ENCODE peak calls at places on chromosomes 3 and 15, in six cellular contexts. A, R, Y, P, G and I are unnamed samples.

GRCh38 chr3:53030864-53031445 is 14.9 kb downstream of the SFMBT1 start:
- DNase-seq in A (no peak), R (no peak), Y (no peak), P (no peak), G (no peak), I (no peak)

GRCh38 chr3:171646357-171647133 is 163.7 kb downstream of the PLD1 start:
- DNase-seq in A (peak), R (no peak), Y (peak), P (no peak), G (no peak), I (peak)

GRCh38 chr3:139982404-139982803 is 47.4 kb downstream of the CLSTN2 start:
- DNase-seq in A (no peak), R (no peak), Y (no peak), P (no peak), G (no peak), I (no peak)

GRCh38 chr15:65925338-65925737 is 56.0 kb downstream of the RAB11A start:
- DNase-seq in A (no peak), R (no peak), Y (peak), P (no peak), G (no peak), I (no peak)

GRCh38 chr3:8760506-8760905 is 8.9 kb downstream of the OXTR start:
- DNase-seq in A (no peak), R (no peak), Y (no peak), P (no peak), G (no peak), I (no peak)

GRCh38 chr3:170709046-170709445 is 123.2 kb upstream of the SLC7A14 start:
- DNase-seq in A (no peak), R (no peak), Y (no peak), P (no peak), G (no peak), I (no peak)

GRCh38 chr3:188937389-188937788 is 234.4 kb upstream of the TPRG1 start:
- DNase-seq in A (no peak), R (no peak), Y (no peak), P (no peak), G (no peak), I (no peak)

GRCh38 chr15:58442122-58442521 is 10.3 kb downstream of the LIPC start:
- DNase-seq in A (no peak), R (no peak), Y (no peak), P (no peak), G (no peak), I (no peak)

GRCh38 chr15:27587810-27588209 is 511.3 kb downstream of the OCA2 start:
- DNase-seq in A (no peak), R (peak), Y (peak), P (no peak), G (no peak), I (no peak)

GRCh38 chr15:101322849-101323477 is 27.9 kb upstream of the SNRPA1 start:
- DNase-seq in A (no peak), R (no peak), Y (no peak), P (peak), G (no peak), I (no peak)

GRCh38 chr3:148727242-148727641 is 29.5 kb downstream of the AGTR1 start:
- DNase-seq in A (no peak), R (peak), Y (no peak), P (no peak), G (no peak), I (peak)

GRCh38 chr3:9613349-9613748 is 36.0 kb upstream of the MTMR14 start:
- DNase-seq in A (no peak), R (no peak), Y (no peak), P (no peak), G (no peak), I (no peak)

GRCh38 chr3:114362815-114363214 is 69.0 kb downstream of the TIGIT start:
- DNase-seq in A (no peak), R (no peak), Y (no peak), P (no peak), G (no peak), I (peak)

GRCh38 chr3:58630081-58630709 is 36.4 kb downstream of the FAM3D start:
- DNase-seq in A (peak), R (peak), Y (peak), P (peak), G (peak), I (peak)

GRCh38 chr3:120093923-120094775 is at the start of gene GSK3B:
- DNase-seq in A (peak), R (peak), Y (peak), P (peak), G (peak), I (peak)

GRCh38 chr3:127096256-127097008 is 96.5 kb upstream of the PRR23E start:
- DNase-seq in A (no peak), R (no peak), Y (no peak), P (no peak), G (no peak), I (no peak)

GRCh38 chr15:89462198-89462912 is 34.0 kb downstream of the RHCG start:
- DNase-seq in A (no peak), R (peak), Y (peak), P (no peak), G (peak), I (peak)

GRCh38 chr3:64627042-64627441 is 60.8 kb downstream of the ADAMTS9 start:
- DNase-seq in A (no peak), R (no peak), Y (no peak), P (no peak), G (no peak), I (no peak)

GRCh38 chr15:70362911-70363310 is 265.2 kb upstream of the TLE3 start:
- DNase-seq in A (no peak), R (peak), Y (peak), P (no peak), G (no peak), I (no peak)

GRCh38 chr3:25355034-25355898 is 72.8 kb upstream of the RARB start:
- DNase-seq in A (no peak), R (no peak), Y (no peak), P (no peak), G (no peak), I (no peak)

GRCh38 chr15:78406016-78406590 is 31.9 kb upstream of the IREB2 start:
- DNase-seq in A (no peak), R (no peak), Y (no peak), P (no peak), G (no peak), I (no peak)

GRCh38 chr3:16262195-16262594 is 2.5 kb downstream of the DPH3 start:
- DNase-seq in A (no peak), R (no peak), Y (no peak), P (no peak), G (no peak), I (no peak)

GRCh38 chr3:16266714-16267113 is 1.7 kb downstream of the OXNAD1 start:
- DNase-seq in A (no peak), R (no peak), Y (no peak), P (no peak), G (no peak), I (no peak)

GRCh38 chr3:16265455-16265786 is 409 bp downstream of the OXNAD1 start:
- DNase-seq in A (no peak), R (no peak), Y (no peak), P (no peak), G (no peak), I (no peak)

GRCh38 chr3:16264174-16264707 is 502 bp downstream of the DPH3 start:
- DNase-seq in A (no peak), R (no peak), Y (peak), P (no peak), G (peak), I (no peak)

GRCh38 chr3:16264708-16265454 is at the start of the genes DPH3 and OXNAD1:
- DNase-seq in A (peak), R (peak), Y (peak), P (peak), G (peak), I (peak)
- TF ChIP-seq POLR2A in A (peak), R (peak), Y (peak), P (peak), G (peak), I (peak)

DNA sequence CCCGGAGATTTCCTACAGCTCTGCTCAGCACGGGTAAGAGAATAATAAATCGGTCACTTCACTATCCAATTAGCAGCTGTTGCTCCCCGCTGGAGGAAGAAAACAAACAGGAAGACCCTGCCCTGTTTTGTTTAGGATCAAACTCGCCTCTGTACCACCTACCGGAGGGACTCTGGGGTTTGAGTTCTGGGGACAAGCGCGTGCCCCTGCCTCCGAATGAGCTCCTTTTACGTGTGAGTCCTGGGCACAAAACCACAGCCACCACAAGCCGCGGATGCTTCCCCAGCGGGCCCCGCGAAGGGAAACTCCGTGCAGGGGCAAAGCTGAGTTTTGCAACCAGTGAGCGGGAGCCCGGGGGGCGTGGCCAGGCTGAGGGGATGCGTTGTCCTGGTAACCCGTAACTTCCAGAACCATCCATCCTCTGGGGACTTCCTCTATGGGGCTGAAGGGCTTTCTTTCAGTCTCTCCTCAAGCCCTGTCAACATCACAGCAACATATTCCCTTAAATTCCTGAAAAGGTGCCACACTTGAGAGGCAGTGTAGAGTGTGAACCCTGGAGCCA is 315.8 kb upstream of the PROK2 start:
- DNase-seq in A (peak), R (peak), Y (peak), P (no peak), G (peak), I (peak)
- TF ChIP-seq POLR2A in A (no peak), R (peak), Y (no peak), P (no peak), G (no peak), I (no peak)

DNA sequence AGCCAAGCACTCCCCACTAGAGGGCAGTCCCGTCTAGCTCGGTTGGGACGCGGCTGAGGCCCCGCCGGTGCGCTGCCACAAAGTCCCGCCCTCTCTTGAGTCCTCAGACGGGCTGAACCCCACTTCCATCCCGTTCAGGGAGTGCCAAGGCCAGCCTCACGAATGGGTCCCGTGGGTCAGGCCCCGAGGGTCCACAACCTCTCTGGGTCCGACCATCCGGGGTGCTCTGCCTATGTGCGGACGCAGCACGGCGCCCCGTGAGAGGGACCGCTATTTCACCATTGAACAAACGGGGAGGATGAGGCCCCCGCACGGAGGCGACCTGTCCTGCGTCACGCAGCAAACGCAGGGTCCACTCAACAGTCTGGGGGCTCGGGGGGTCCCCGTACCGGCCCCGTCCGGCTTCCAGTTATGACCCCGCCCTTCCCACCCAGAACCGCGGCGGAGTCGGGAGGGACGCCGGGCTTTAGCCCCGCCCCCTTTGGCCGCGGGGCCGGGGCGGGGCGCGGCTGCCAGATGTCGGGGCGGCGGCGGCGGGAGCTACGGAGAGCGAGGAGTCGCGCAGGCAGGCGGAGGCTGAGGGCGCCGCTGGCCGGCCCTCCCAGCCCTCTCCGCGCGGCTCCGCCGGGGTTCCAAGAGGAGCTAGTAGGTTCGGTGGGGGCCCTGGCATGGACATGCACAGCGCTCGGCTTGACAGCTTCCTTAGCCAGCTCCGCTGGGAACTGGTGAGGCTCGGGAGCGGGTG is at the start of gene INKA1:
- DNase-seq in A (peak), R (peak), Y (peak), P (peak), G (peak), I (peak)
- TF ChIP-seq POLR2A in A (peak), R (peak), Y (no peak), P (no peak), G (peak), I (peak)

GRCh38 chr3:1275495-1275894 is 182.7 kb downstream of the CNTN6 start:
- DNase-seq in A (no peak), R (no peak), Y (no peak), P (no peak), G (no peak), I (no peak)
- TF ChIP-seq POLR2A in A (no peak), R (no peak), Y (no peak), P (no peak), G (no peak), I (no peak)

DNA sequence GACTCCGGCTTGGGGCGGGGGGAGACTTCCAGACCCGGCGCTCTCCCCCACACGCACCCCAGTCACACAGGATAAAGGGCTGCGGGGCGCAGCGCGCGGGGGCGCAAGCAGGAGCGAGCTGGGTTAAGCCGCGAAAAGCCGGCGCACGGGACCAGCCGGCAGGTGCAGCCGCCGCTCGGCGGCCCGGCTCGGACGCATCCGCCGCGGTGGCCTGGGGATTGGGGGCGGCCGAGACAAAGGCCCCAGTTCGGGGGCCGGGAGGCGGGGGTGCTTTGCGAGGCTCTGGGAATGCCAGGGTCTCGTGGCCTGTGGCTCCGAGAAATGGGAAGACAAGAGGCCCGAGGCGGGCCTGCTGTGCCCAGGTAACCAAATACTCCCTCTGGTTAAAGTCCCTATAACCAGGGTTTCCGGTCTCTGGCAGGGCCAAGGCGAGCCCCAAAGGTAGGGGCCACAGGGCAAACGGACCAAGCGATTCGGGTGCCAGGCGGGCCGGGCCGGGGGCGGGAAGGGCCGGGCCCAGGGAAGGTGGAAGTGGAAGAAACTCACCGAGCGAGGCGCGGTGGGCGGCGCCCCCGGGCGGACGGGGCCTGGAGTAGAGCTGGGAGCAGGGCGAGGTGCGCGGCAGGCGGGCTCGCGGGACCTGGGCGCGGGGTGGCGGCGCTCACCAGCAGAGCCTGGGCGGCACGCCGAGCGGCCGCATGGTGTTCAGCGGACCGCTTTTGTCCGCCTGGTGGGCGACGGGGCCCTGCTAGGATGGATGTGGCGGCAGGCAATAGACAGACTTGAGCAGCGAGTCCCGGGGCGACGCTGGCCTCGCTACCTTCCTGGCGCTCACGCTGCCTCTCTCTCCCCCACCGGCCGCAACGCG is at the start of gene GATA2:
- DNase-seq in A (no peak), R (peak), Y (peak), P (no peak), G (no peak), I (peak)
- TF ChIP-seq POLR2A in A (no peak), R (peak), Y (peak), P (no peak), G (no peak), I (peak)